ENCODE peak calls at places on chromosomes 2 and 18, in four cellular contexts. Y, O, G and Q are unnamed samples.

GRCh38 chr2:196274387-196274809 is 103.0 kb upstream of the STK17B start:
- DNase-seq in Y (no peak), O (peak; percentile 69), G (no peak), Q (no peak)

GRCh38 chr18:74064510-74064909 is 83.1 kb downstream of the FBXO15 start:
- DNase-seq in Y (no peak), O (no peak), G (no peak), Q (no peak)

GRCh38 chr18:3321133-3321812 is 59.3 kb downstream of the MYL12B start:
- DNase-seq in Y (no peak), O (peak; percentile 99), G (no peak), Q (no peak)

GRCh38 chr18:79690071-79690470 is 10.5 kb downstream of the CTDP1 start:
- DNase-seq in Y (no peak), O (no peak), G (no peak), Q (peak; percentile 60)

GRCh38 chr18:37649416-37649815 is 83.8 kb upstream of the CELF4 start:
- DNase-seq in Y (no peak), O (no peak), G (no peak), Q (no peak)

GRCh38 chr2:182280128-182280527 is 146.7 kb downstream of the PDE1A start:
- DNase-seq in Y (no peak), O (peak; percentile 72), G (no peak), Q (no peak)

GRCh38 chr2:189276277-189276676 is 96.7 kb upstream of the COL5A2 start:
- DNase-seq in Y (no peak), O (peak; percentile 96), G (no peak), Q (no peak)

GRCh38 chr18:73040247-73040646 is 172.5 kb upstream of the NETO1 start:
- DNase-seq in Y (no peak), O (no peak), G (no peak), Q (no peak)

GRCh38 chr18:11260963-11261441 is 111.6 kb upstream of the PIEZO2 start:
- DNase-seq in Y (no peak), O (no peak), G (no peak), Q (no peak)

GRCh38 chr2:179049203-179049545 is 763 bp downstream of the CCDC141 start:
- DNase-seq in Y (no peak), O (no peak), G (no peak), Q (no peak)

GRCh38 chr2:101502095-101502494 is 27.2 kb upstream of the RFX8 start:
- DNase-seq in Y (peak; percentile 15), O (no peak), G (no peak), Q (no peak)

GRCh38 chr2:8676191-8676914 is 5.5 kb upstream of the ID2 start:
- DNase-seq in Y (peak; percentile 86), O (peak; percentile 84), G (peak; percentile 74), Q (peak; percentile 91)

GRCh38 chr18:69838620-69839411 is 108.9 kb downstream of the CD226 start:
- DNase-seq in Y (no peak), O (no peak), G (no peak), Q (no peak)

GRCh38 chr2:84077504-84077903 is 381.6 kb downstream of the SUCLG1 start:
- DNase-seq in Y (no peak), O (peak; percentile 1), G (no peak), Q (no peak)

GRCh38 chr2:17835511-17835910 is 19.3 kb downstream of the MSGN1 start:
- DNase-seq in Y (no peak), O (no peak), G (no peak), Q (no peak)

GRCh38 chr2:238170386-238171071 is 11.8 kb downstream of the ERFE start:
- DNase-seq in Y (no peak), O (no peak), G (no peak), Q (peak; percentile 86)

GRCh38 chr2:26191316-26192159 is 18.6 kb downstream of the GAREM2 start:
- DNase-seq in Y (no peak), O (no peak), G (no peak), Q (peak; percentile 83)

GRCh38 chr2:714005-714741 is 37.0 kb upstream of the TMEM18 start:
- DNase-seq in Y (no peak), O (peak; percentile 59), G (no peak), Q (no peak)

GRCh38 chr2:127810156-127810636 is 775 bp downstream of the WDR33 start:
- DNase-seq in Y (no peak), O (peak; percentile 8), G (no peak), Q (no peak)

GRCh38 chr2:241073166-241074064 is 28.7 kb downstream of the MTERF4 start:
- DNase-seq in Y (no peak), O (no peak), G (no peak), Q (peak; percentile 83)

GRCh38 chr18:74496508-74497307 is 545 bp downstream of the CNDP2 start:
- DNase-seq in Y (peak; percentile 46), O (peak; percentile 51), G (no peak), Q (peak; percentile 38)

GRCh38 chr2:170237572-170238120 is 59.7 kb downstream of the MYO3B start:
- DNase-seq in Y (no peak), O (no peak), G (no peak), Q (no peak)

GRCh38 chr2:19607931-19608762 is 249.7 kb upstream of the OSR1 start:
- DNase-seq in Y (no peak), O (peak; percentile 72), G (no peak), Q (peak; percentile 32)

GRCh38 chr18:67432806-67433205 is 83.7 kb downstream of the DSEL start:
- DNase-seq in Y (no peak), O (no peak), G (no peak), Q (no peak)

GRCh38 chr2:45964226-45964841 is 312.9 kb downstream of the PRKCE start:
- DNase-seq in Y (peak; percentile 33), O (peak; percentile 92), G (no peak), Q (peak; percentile 94)

GRCh38 chr2:112646791-112647720 is 1.3 kb downstream of the SLC20A1 start:
- DNase-seq in Y (no peak), O (no peak), G (no peak), Q (no peak)

GRCh38 chr2:309148-309969 is 21.5 kb upstream of the ALKAL2 start:
- DNase-seq in Y (no peak), O (no peak), G (no peak), Q (no peak)

GRCh38 chr2:4763009-4763408 is 929.2 kb upstream of the SOX11 start:
- DNase-seq in Y (no peak), O (no peak), G (no peak), Q (no peak)

GRCh38 chr18:8553611-8553924 is 55.7 kb upstream of the RAB12 start:
- DNase-seq in Y (no peak), O (no peak), G (no peak), Q (no peak)

GRCh38 chr2:9234680-9235387 is 28.2 kb downstream of the ASAP2 start:
- DNase-seq in Y (no peak), O (peak; percentile 95), G (no peak), Q (peak; percentile 81)

GRCh38 chr2:67400560-67401464 is 3.7 kb downstream of the ETAA1 start:
- DNase-seq in Y (no peak), O (peak; percentile 54), G (no peak), Q (no peak)
- H3K4me3 ChIP-seq in Y (no peak overlapping the region), O (peak overlapping the region; percentile 23), G (peak overlapping the region; percentile 17), Q (no peak overlapping the region)

GRCh38 chr2:239401450-239402227 is 819 bp upstream of the HDAC4 start:
- DNase-seq in Y (peak; percentile 91), O (peak; percentile 94), G (peak; percentile 76), Q (peak; percentile 99)
- TF ChIP-seq CTCF in Y (no peak), O (no peak), G (no peak), Q (peak; percentile 33)

DNA sequence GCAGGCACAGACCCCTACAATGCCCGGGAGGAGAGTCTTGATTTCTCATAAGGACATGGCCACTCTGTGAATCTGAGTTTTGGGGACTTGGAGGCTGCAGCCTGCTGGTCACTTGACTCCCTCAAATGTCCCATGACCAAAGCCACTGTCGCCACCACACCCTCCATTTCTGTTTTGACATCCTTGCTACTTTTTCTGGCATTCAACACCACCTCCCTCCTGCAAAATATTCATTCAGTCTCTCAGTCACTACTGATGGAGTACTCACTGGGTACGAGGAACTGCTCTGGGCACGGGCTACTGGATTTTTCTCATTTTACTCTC is 208.6 kb upstream of the HAAO start:
- DNase-seq in Y (no peak), O (no peak), G (no peak), Q (no peak)
- H3K4me3 ChIP-seq in Y (no peak overlapping the region), O (no peak overlapping the region), G (no peak overlapping the region), Q (no peak overlapping the region)

GRCh38 chr2:230067990-230068657 is 600 bp downstream of the SLC16A14 start:
- DNase-seq in Y (no peak), O (peak; percentile 19), G (no peak), Q (peak; percentile 88)
- TF ChIP-seq CTCF in Y (no peak), O (no peak), G (no peak), Q (no peak)

GRCh38 chr2:64228923-64229322 is 84.7 kb upstream of the PELI1 start:
- DNase-seq in Y (no peak), O (no peak), G (no peak), Q (no peak)
- H3K4me3 ChIP-seq in Y (no peak overlapping the region), O (no peak overlapping the region), G (no peak overlapping the region), Q (no peak overlapping the region)

DNA sequence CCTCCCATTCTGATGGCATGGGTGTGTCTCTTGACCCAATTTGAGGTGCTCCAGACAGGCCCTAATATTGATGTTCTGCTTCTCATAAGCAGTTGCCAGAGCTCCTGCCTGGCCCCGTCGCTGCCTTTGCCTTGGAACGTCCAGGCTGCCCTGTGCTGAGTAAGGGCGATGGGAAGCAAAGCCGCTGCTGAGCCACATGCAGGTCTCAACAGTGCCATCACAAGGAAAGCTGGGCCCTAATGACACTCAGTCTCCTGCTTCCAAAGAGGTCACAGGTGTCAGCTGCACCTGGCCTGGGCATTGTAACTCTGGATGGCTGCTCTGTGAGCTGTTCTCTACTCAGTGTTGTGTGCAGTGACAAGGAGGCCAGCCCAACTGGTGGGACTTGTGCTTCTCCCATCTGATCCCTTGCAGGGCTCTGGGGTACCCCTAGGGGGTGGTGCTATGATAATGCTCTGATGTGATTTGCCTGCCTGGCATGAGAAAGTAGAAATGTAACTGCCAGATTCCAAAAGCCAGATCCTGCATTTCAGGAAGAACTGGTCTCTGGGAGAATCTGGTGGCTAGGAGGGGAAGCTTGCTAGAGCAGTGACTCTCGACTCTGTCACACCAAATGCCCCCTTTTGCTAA is 8.7 kb downstream of the TTC39C start:
- DNase-seq in Y (no peak), O (no peak), G (no peak), Q (no peak)
- TF ChIP-seq CTCF in Y (no peak), O (no peak), G (no peak), Q (no peak)

GRCh38 chr2:229955663-229956062 is 33.4 kb downstream of the FBXO36 start:
- DNase-seq in Y (no peak), O (no peak), G (no peak), Q (no peak)

GRCh38 chr2:229956491-229956890 is 34.2 kb downstream of the FBXO36 start:
- DNase-seq in Y (no peak), O (no peak), G (no peak), Q (no peak)

GRCh38 chr2:229947544-229947943 is 25.2 kb downstream of the FBXO36 start:
- DNase-seq in Y (no peak), O (no peak), G (no peak), Q (no peak)

DNA sequence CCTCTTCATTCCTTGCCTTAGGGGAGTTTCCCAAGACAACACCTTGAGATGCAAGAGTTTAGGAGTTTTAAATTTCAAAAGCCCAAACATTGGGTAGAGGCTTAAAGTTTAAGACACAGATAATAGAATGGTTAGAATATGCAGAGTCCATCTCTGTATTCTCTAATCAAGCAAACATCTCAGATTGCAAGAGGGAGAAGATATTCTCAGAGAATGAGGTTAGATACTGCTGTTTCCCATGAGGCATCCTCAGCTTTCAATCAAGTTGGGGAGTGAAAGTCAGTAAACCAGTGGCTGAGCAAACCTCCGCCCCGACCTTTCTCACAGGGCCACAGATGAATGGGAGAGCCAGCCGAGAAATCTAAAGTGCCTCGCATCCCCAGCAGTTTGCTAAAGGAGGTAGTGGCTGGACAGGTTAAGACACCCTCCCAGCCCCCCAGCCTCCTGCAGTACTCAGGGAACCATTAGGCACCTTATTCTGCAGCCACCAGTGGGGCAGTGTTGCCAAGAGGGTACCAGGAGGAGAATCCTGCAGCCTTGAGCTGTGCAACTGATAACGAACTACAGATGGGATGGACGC is 30.0 kb downstream of the FBXO36 start:
- DNase-seq in Y (no peak), O (no peak), G (no peak), Q (no peak)
- H3K4me3 ChIP-seq in Y (no peak overlapping the region), O (no peak overlapping the region), G (no peak overlapping the region), Q (no peak overlapping the region)

GRCh38 chr2:203928849-203929248 is 7.7 kb upstream of the ICOS start:
- DNase-seq in Y (no peak), O (peak; percentile 32), G (no peak), Q (no peak)
- TF ChIP-seq CTCF in Y (no peak), O (peak; percentile 46), G (peak; percentile 22), Q (no peak)